ENCODE peak calls at places on chromosomes 16 and 17, in four cellular contexts. X is GM12878, F is ovary, H is A549. B is an unnamed sample.

GRCh38 chr17:40451420-40451819 is 8.2 kb downstream of the IGFBP4 start:
- DNase-seq in X (no peak), F (peak), H (no peak), B (peak)

GRCh38 chr16:15782573-15783365 is 74.1 kb downstream of the MYH11 start:
- DNase-seq in X (no peak), F (no peak), H (no peak), B (no peak)

GRCh38 chr16:88561485-88562369 is 8.5 kb upstream of the ZC3H18 start:
- DNase-seq in X (no peak), F (peak), H (peak), B (no peak)

GRCh38 chr16:2470603-2471015 is 488 bp upstream of the NTN3 start:
- DNase-seq in X (no peak), F (no peak), H (no peak), B (no peak)

GRCh38 chr16:3292604-3293003 is 9.3 kb downstream of the ZNF263 start:
- DNase-seq in X (no peak), F (no peak), H (no peak), B (no peak)

GRCh38 chr16:31713945-31714898 is 159.4 kb upstream of the ZNF267 start:
- DNase-seq in X (no peak), F (no peak), H (no peak), B (no peak)

GRCh38 chr16:27795992-27796614 is 246.2 kb downstream of the KATNIP start:
- DNase-seq in X (no peak), F (peak), H (no peak), B (no peak)

GRCh38 chr17:82217530-82218204 is 5.0 kb upstream of the CCDC57 start:
- DNase-seq in X (no peak), F (no peak), H (no peak), B (peak)

GRCh38 chr16:67462279-67462655 is 18.7 kb downstream of the ATP6V0D1 start:
- DNase-seq in X (no peak), F (no peak), H (no peak), B (no peak)
- TF ChIP-seq EP300 in X (no peak), F (no peak), H (no peak), B (no peak)

DNA sequence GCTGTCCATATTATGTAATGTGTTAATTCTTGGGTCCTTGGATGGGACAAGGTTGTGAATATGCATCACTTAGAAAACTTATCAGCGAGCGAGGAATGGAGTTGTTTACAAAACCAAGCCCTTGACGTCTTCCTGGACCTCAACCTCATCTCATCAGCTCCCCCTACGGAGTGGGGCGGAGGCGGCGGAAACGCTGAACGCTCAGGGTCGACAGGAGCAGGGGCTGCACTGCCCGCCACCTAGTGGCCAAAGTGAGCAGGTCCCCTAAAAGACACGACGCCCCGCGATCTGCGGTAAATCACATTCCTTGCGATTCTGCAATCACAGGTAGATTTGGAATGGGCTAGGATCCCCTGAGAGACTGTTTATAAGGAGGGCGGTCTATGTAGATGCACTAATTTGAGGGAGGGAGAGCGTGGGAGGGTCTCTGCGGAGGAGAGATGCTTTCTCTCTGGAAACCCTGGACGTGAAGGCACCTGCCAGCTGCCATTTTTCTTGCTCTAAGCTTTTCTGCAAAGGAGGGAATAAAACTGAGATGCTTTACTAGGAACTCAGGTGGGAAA is 5.4 kb upstream of the ICAM2 start:
- DNase-seq in X (peak), F (peak), H (peak), B (peak)
- TF ChIP-seq POLR2A in X (no peak), F (no peak), H (no peak), B (no peak)

DNA sequence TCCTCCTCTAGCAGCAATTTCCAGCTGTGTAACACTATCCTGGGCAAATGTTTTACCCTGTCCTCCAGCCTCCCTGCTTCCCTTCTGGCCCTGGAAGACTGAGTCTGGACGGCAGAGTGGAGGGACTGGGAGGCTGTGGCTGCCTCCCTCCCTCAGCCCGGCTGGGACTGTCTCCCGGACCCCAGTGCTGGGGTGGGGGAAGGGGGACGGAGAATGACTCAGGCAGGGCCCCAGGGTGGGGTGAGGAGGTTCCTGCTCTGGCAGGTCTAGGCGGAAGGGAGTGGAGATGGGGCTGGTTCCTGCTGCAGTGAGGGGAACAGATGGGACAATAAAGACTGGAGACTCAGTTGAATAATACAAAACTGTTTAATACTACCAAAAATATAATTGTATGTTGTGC is 2.1 kb downstream of the SOX15 start:
- DNase-seq in X (no peak), F (no peak), H (no peak), B (peak)
- H3K4me3 ChIP-seq in X (no peak), F (no peak), H (no peak), B (peak)

DNA sequence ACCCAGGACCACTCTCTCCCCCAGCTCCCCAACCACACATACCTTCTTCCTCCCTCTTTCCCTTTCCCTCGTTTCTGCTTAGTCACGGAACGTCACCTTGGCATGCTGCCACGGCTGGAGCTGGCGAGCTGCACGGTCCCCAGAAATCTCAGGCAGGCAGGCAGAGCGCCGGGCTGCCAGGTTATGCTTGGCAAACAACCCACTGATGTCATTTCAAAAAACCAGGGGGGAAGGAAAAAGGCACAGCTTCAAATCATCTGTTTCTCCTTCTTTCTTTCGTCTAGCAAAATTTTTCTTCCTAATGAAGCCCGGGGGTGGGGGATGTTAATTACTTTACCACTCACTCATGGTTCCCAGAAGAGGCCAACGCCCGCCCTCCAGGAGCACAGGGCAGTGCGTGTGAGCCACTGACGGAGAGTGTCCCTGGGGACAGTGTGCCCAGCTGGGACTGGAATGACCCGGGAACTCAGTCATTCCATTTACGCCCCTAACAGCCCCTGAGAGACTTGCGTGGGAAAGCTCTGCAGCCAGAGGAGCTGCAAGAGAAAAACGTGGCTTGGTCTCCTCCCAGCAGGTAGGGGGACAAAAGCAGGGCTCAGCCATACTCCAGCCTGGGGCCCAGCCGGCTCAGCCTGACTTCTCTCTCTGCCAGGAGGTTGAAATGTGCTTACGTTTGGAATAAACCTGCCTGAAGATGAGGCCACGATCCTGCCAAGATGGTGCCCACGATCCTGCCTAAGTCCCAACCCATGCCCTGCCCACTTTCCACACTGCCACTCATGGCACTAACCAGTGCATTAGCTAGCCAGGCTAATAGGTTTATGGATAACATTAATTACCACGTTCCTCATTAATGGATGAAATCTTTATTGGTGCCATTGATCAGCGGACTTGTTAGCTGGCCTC is 198.9 kb downstream of the ZFHX3 start:
- DNase-seq in X (no peak), F (peak), H (peak), B (peak)
- TF ChIP-seq EP300 in X (no peak), F (peak), H (no peak), B (no peak)

B was measured in sigmoid colon.